ENCODE peak calls at places on chromosomes 3 and 15, in seven cellular contexts. X is ELR; U is retinal pigment epithelial cell; T is naive thymus-derived CD8-positive, alpha-beta T cell; A is activated effector memory CD4-positive, alpha-beta T cell treated with Interleukin-2 at 50 U/mL for 16 hours; B is heart right ventricle; I is stimulated activated CD4-positive, alpha-beta T cell treated with anti-CD3 and anti-CD28 coated beads, Interleukin-12 subunit alpha, Interleukin-12 subunit beta, amount 100 ng/mL, for 48 hours. R is an unnamed sample.

GRCh38 chr15:89406756-89407650 is 72.4 kb upstream of the POLG start:
- DNase-seq in X (no peak), U (no peak), T (no peak), A (no peak), B (no peak), I (no peak), R (peak; percentile 72)

GRCh38 chr3:38690185-38690584 is 40.7 kb upstream of the SCN5A start:
- DNase-seq in X (peak; percentile 16), U (no peak), T (no peak), A (no peak), B (no peak), I (no peak), R (no peak)

GRCh38 chr3:106249159-106249558 is 380.3 kb upstream of the CBLB start:
- DNase-seq in X (peak; percentile 72), U (no peak), T (no peak), A (no peak), B (no peak), I (no peak), R (no peak)

GRCh38 chr3:108004647-108005046 is 86.2 kb downstream of the CD47 start:
- DNase-seq in X (no peak), U (no peak), T (no peak), A (no peak), B (no peak), I (no peak), R (no peak)

GRCh38 chr3:76107935-76108570 is 322.7 kb upstream of the ZNF717 start:
- DNase-seq in X (peak; percentile 59), U (no peak), T (no peak), A (no peak), B (no peak), I (no peak), R (peak; percentile 24)

GRCh38 chr3:130900959-130901358 is 7.1 kb downstream of the ATP2C1 start:
- DNase-seq in X (no peak), U (no peak), T (no peak), A (no peak), B (no peak), I (no peak), R (no peak)

GRCh38 chr3:42185044-42185443 is 80.9 kb downstream of the CCK start:
- DNase-seq in X (peak; percentile 70), U (peak; percentile 12), T (no peak), A (no peak), B (no peak), I (no peak), R (no peak)

GRCh38 chr3:123159926-123160635 is 41.7 kb upstream of the SEC22A start:
- DNase-seq in X (peak; percentile 44), U (no peak), T (no peak), A (no peak), B (no peak), I (no peak), R (no peak)

GRCh38 chr3:120203621-120204020 is 81.4 kb downstream of the GPR156 start:
- DNase-seq in X (no peak), U (no peak), T (no peak), A (no peak), B (no peak), I (no peak), R (no peak)

GRCh38 chr15:29820802-29821160 is 1.5 kb downstream of the TJP1 start:
- DNase-seq in X (peak; percentile 19), U (no peak), T (no peak), A (no peak), B (no peak), I (no peak), R (no peak)

GRCh38 chr3:4656059-4656458 is 162.9 kb downstream of the ITPR1 start:
- DNase-seq in X (peak; percentile 77), U (peak; percentile 27), T (no peak), A (no peak), B (peak; percentile 67), I (no peak), R (peak; percentile 87)

GRCh38 chr3:194046995-194047681 is 88.8 kb upstream of the HES1 start:
- DNase-seq in X (no peak), U (no peak), T (no peak), A (no peak), B (peak; percentile 74), I (no peak), R (no peak)

GRCh38 chr3:30730967-30731366 is 124.6 kb downstream of the TGFBR2 start:
- DNase-seq in X (no peak), U (no peak), T (no peak), A (no peak), B (no peak), I (no peak), R (no peak)

GRCh38 chr15:56869573-56869972 is 48.9 kb upstream of the TCF12 start:
- DNase-seq in X (peak; percentile 32), U (no peak), T (no peak), A (no peak), B (peak; percentile 24), I (peak; percentile 43), R (peak; percentile 57)

GRCh38 chr3:115999001-115999400 is 375.7 kb downstream of the GAP43 start:
- DNase-seq in X (no peak), U (no peak), T (no peak), A (no peak), B (no peak), I (no peak), R (no peak)

GRCh38 chr3:80190051-80190450 is 422.3 kb upstream of the ROBO1 start:
- DNase-seq in X (peak; percentile 82), U (peak; percentile 87), T (no peak), A (no peak), B (no peak), I (no peak), R (no peak)

GRCh38 chr15:69499521-69500201 is 47.0 kb downstream of the RPLP1 start:
- DNase-seq in X (no peak), U (no peak), T (no peak), A (no peak), B (peak; percentile 44), I (no peak), R (peak; percentile 44)

GRCh38 chr15:69574506-69574905 is 121.9 kb downstream of the RPLP1 start:
- DNase-seq in X (no peak), U (no peak), T (no peak), A (no peak), B (no peak), I (no peak), R (no peak)

GRCh38 chr3:196198771-196199753 is 12.1 kb downstream of the ZDHHC19 start:
- DNase-seq in X (peak; percentile 48), U (no peak), T (no peak), A (no peak), B (no peak), I (no peak), R (no peak)

GRCh38 chr15:51982013-51982769 is 10.6 kb upstream of the LEO1 start:
- DNase-seq in X (peak; percentile 90), U (peak; percentile 39), T (peak; percentile 54), A (peak; percentile 35), B (peak; percentile 23), I (peak; percentile 32), R (no peak)

GRCh38 chr15:88636654-88637053 is 2.2 kb upstream of the ISG20 start:
- DNase-seq in X (peak; percentile 41), U (no peak), T (no peak), A (no peak), B (no peak), I (no peak), R (no peak)

GRCh38 chr15:49904296-49904695 is 214.7 kb downstream of the ATP8B4 start:
- DNase-seq in X (no peak), U (no peak), T (no peak), A (no peak), B (no peak), I (no peak), R (no peak)

GRCh38 chr3:10224794-10225660 is 23.2 kb upstream of the TATDN2 start:
- DNase-seq in X (peak; percentile 83), U (peak; percentile 37), T (peak; percentile 56), A (peak; percentile 51), B (peak; percentile 74), I (peak; percentile 66), R (peak; percentile 78)

GRCh38 chr3:195054311-195054710 is 216.6 kb downstream of the XXYLT1 start:
- DNase-seq in X (no peak), U (no peak), T (no peak), A (no peak), B (no peak), I (no peak), R (no peak)

GRCh38 chr3:62873672-62874397 is 1.4 kb downstream of the CADPS start:
- DNase-seq in X (no peak), U (no peak), T (no peak), A (no peak), B (peak; percentile 52), I (no peak), R (peak; percentile 91)

R was measured in neural progenitor cell.